ENCODE peak calls at places on chromosomes 5 and 9, in six cellular contexts. One of them, this sample, is unnamed.

GRCh38 chr5:150097152-150097551 is 10.8 kb upstream of the CSF1R start:
- DNase-seq in activated T-helper 9 cell treated with anti-CD3 and anti-CD28 coated beads, Interleukin-2, amount 50 U/mL, for 16 hours: no peak
- DNase-seq in mesendoderm: no peak
- DNase-seq in NCI-H187: no peak
- DNase-seq in nucleus accumbens: no peak
- DNase-seq in GM04503: no peak
- DNase-seq in this sample: no peak

GRCh38 chr5:140338918-140339317 is 7.5 kb downstream of the HBEGF start:
- DNase-seq in activated T-helper 9 cell treated with anti-CD3 and anti-CD28 coated beads, Interleukin-2, amount 50 U/mL, for 16 hours: no peak
- DNase-seq in mesendoderm: no peak
- DNase-seq in NCI-H187: no peak
- DNase-seq in nucleus accumbens: no peak
- DNase-seq in GM04503: no peak
- DNase-seq in this sample: no peak

GRCh38 chr9:85478847-85479246 is 262.9 kb downstream of the AGTPBP1 start:
- DNase-seq in activated T-helper 9 cell treated with anti-CD3 and anti-CD28 coated beads, Interleukin-2, amount 50 U/mL, for 16 hours: no peak
- DNase-seq in mesendoderm: no peak
- DNase-seq in NCI-H187: no peak
- DNase-seq in nucleus accumbens: no peak
- DNase-seq in GM04503: no peak
- DNase-seq in this sample: no peak

GRCh38 chr9:137721899-137722298 is 103.1 kb downstream of the EHMT1 start:
- DNase-seq in activated T-helper 9 cell treated with anti-CD3 and anti-CD28 coated beads, Interleukin-2, amount 50 U/mL, for 16 hours: no peak
- DNase-seq in mesendoderm: no peak
- DNase-seq in NCI-H187: no peak
- DNase-seq in nucleus accumbens: no peak
- DNase-seq in GM04503: no peak
- DNase-seq in this sample: no peak

GRCh38 chr5:36607838-36608783 is 1.7 kb downstream of the SLC1A3 start:
- DNase-seq in activated T-helper 9 cell treated with anti-CD3 and anti-CD28 coated beads, Interleukin-2, amount 50 U/mL, for 16 hours: no peak
- DNase-seq in mesendoderm: no peak
- DNase-seq in NCI-H187: no peak
- DNase-seq in nucleus accumbens: no peak
- DNase-seq in GM04503: peak
- DNase-seq in this sample: no peak

GRCh38 chr5:10448754-10449345 is 7.2 kb downstream of the ROPN1L start:
- DNase-seq in activated T-helper 9 cell treated with anti-CD3 and anti-CD28 coated beads, Interleukin-2, amount 50 U/mL, for 16 hours: no peak
- DNase-seq in mesendoderm: no peak
- DNase-seq in NCI-H187: no peak
- DNase-seq in nucleus accumbens: no peak
- DNase-seq in GM04503: no peak
- DNase-seq in this sample: no peak

GRCh38 chr5:168121138-168121494 is 170.3 kb upstream of the WWC1 start:
- DNase-seq in activated T-helper 9 cell treated with anti-CD3 and anti-CD28 coated beads, Interleukin-2, amount 50 U/mL, for 16 hours: no peak
- DNase-seq in mesendoderm: no peak
- DNase-seq in NCI-H187: no peak
- DNase-seq in nucleus accumbens: no peak
- DNase-seq in GM04503: no peak
- DNase-seq in this sample: no peak

GRCh38 chr9:20314981-20315380 is 307.3 kb downstream of the MLLT3 start:
- DNase-seq in activated T-helper 9 cell treated with anti-CD3 and anti-CD28 coated beads, Interleukin-2, amount 50 U/mL, for 16 hours: no peak
- DNase-seq in mesendoderm: no peak
- DNase-seq in NCI-H187: no peak
- DNase-seq in nucleus accumbens: no peak
- DNase-seq in GM04503: no peak
- DNase-seq in this sample: no peak

GRCh38 chr5:82244854-82245635 is 33.1 kb downstream of the RPS23 start:
- DNase-seq in activated T-helper 9 cell treated with anti-CD3 and anti-CD28 coated beads, Interleukin-2, amount 50 U/mL, for 16 hours: no peak
- DNase-seq in mesendoderm: no peak
- DNase-seq in NCI-H187: no peak
- DNase-seq in nucleus accumbens: no peak
- DNase-seq in GM04503: no peak
- DNase-seq in this sample: no peak

GRCh38 chr5:35026280-35026840 is 21.4 kb downstream of the AGXT2 start:
- DNase-seq in activated T-helper 9 cell treated with anti-CD3 and anti-CD28 coated beads, Interleukin-2, amount 50 U/mL, for 16 hours: no peak
- DNase-seq in mesendoderm: no peak
- DNase-seq in NCI-H187: no peak
- DNase-seq in nucleus accumbens: no peak
- DNase-seq in GM04503: no peak
- DNase-seq in this sample: no peak

GRCh38 chr5:131795879-131796792 is 681 bp downstream of the FNIP1 start:
- DNase-seq in activated T-helper 9 cell treated with anti-CD3 and anti-CD28 coated beads, Interleukin-2, amount 50 U/mL, for 16 hours: peak
- DNase-seq in mesendoderm: peak
- DNase-seq in NCI-H187: no peak
- DNase-seq in nucleus accumbens: peak
- DNase-seq in GM04503: peak
- DNase-seq in this sample: no peak

GRCh38 chr9:81826541-81826906 is 101.7 kb upstream of the SPATA31D4 start:
- DNase-seq in activated T-helper 9 cell treated with anti-CD3 and anti-CD28 coated beads, Interleukin-2, amount 50 U/mL, for 16 hours: no peak
- DNase-seq in mesendoderm: no peak
- DNase-seq in NCI-H187: no peak
- DNase-seq in nucleus accumbens: peak
- DNase-seq in GM04503: no peak
- DNase-seq in this sample: no peak

GRCh38 chr9:91589101-91589553 is 165.5 kb upstream of the NFIL3 start:
- DNase-seq in activated T-helper 9 cell treated with anti-CD3 and anti-CD28 coated beads, Interleukin-2, amount 50 U/mL, for 16 hours: no peak
- DNase-seq in mesendoderm: no peak
- DNase-seq in NCI-H187: no peak
- DNase-seq in nucleus accumbens: no peak
- DNase-seq in GM04503: no peak
- DNase-seq in this sample: no peak

GRCh38 chr9:14806941-14807340 is 84.4 kb upstream of the CER1 start:
- DNase-seq in activated T-helper 9 cell treated with anti-CD3 and anti-CD28 coated beads, Interleukin-2, amount 50 U/mL, for 16 hours: no peak
- DNase-seq in mesendoderm: no peak
- DNase-seq in NCI-H187: no peak
- DNase-seq in nucleus accumbens: no peak
- DNase-seq in GM04503: no peak
- DNase-seq in this sample: no peak

GRCh38 chr5:72205431-72206009 is 98.2 kb downstream of the MAP1B start:
- DNase-seq in activated T-helper 9 cell treated with anti-CD3 and anti-CD28 coated beads, Interleukin-2, amount 50 U/mL, for 16 hours: no peak
- DNase-seq in mesendoderm: no peak
- DNase-seq in NCI-H187: no peak
- DNase-seq in nucleus accumbens: no peak
- DNase-seq in GM04503: no peak
- DNase-seq in this sample: no peak

GRCh38 chr5:157431544-157432200 is 28.3 kb upstream of the NIPAL4 start:
- DNase-seq in activated T-helper 9 cell treated with anti-CD3 and anti-CD28 coated beads, Interleukin-2, amount 50 U/mL, for 16 hours: no peak
- DNase-seq in mesendoderm: peak
- DNase-seq in NCI-H187: no peak
- DNase-seq in nucleus accumbens: peak
- DNase-seq in GM04503: peak
- DNase-seq in this sample: no peak

GRCh38 chr5:171450423-171451246 is 31.2 kb downstream of the FGF18 start:
- DNase-seq in activated T-helper 9 cell treated with anti-CD3 and anti-CD28 coated beads, Interleukin-2, amount 50 U/mL, for 16 hours: no peak
- DNase-seq in mesendoderm: peak
- DNase-seq in NCI-H187: no peak
- DNase-seq in nucleus accumbens: no peak
- DNase-seq in GM04503: peak
- DNase-seq in this sample: no peak

GRCh38 chr9:17402309-17402708 is 176.6 kb upstream of the SH3GL2 start:
- DNase-seq in activated T-helper 9 cell treated with anti-CD3 and anti-CD28 coated beads, Interleukin-2, amount 50 U/mL, for 16 hours: no peak
- DNase-seq in mesendoderm: peak
- DNase-seq in NCI-H187: no peak
- DNase-seq in nucleus accumbens: no peak
- DNase-seq in GM04503: peak
- DNase-seq in this sample: no peak

GRCh38 chr9:13116292-13116691 is 163.2 kb downstream of the MPDZ start:
- DNase-seq in activated T-helper 9 cell treated with anti-CD3 and anti-CD28 coated beads, Interleukin-2, amount 50 U/mL, for 16 hours: no peak
- DNase-seq in mesendoderm: no peak
- DNase-seq in NCI-H187: no peak
- DNase-seq in nucleus accumbens: no peak
- DNase-seq in GM04503: no peak
- DNase-seq in this sample: no peak

GRCh38 chr5:5481633-5482032 is 59.2 kb downstream of the ICE1 start:
- DNase-seq in activated T-helper 9 cell treated with anti-CD3 and anti-CD28 coated beads, Interleukin-2, amount 50 U/mL, for 16 hours: no peak
- DNase-seq in mesendoderm: no peak
- DNase-seq in NCI-H187: no peak
- DNase-seq in nucleus accumbens: no peak
- DNase-seq in GM04503: no peak
- DNase-seq in this sample: no peak

GRCh38 chr5:178413992-178414391 is 176.2 kb downstream of the COL23A1 start:
- DNase-seq in activated T-helper 9 cell treated with anti-CD3 and anti-CD28 coated beads, Interleukin-2, amount 50 U/mL, for 16 hours: no peak
- DNase-seq in mesendoderm: peak
- DNase-seq in NCI-H187: no peak
- DNase-seq in nucleus accumbens: no peak
- DNase-seq in GM04503: no peak
- DNase-seq in this sample: no peak

GRCh38 chr5:179346401-179346800 is 1.1 kb upstream of the ADAMTS2 start:
- DNase-seq in activated T-helper 9 cell treated with anti-CD3 and anti-CD28 coated beads, Interleukin-2, amount 50 U/mL, for 16 hours: no peak
- DNase-seq in mesendoderm: no peak
- DNase-seq in NCI-H187: no peak
- DNase-seq in nucleus accumbens: no peak
- DNase-seq in GM04503: no peak
- DNase-seq in this sample: no peak

GRCh38 chr9:77176686-77177142 is 620 bp upstream of the VPS13A start:
- DNase-seq in activated T-helper 9 cell treated with anti-CD3 and anti-CD28 coated beads, Interleukin-2, amount 50 U/mL, for 16 hours: no peak
- DNase-seq in mesendoderm: no peak
- DNase-seq in NCI-H187: no peak
- DNase-seq in nucleus accumbens: no peak
- DNase-seq in GM04503: no peak
- DNase-seq in this sample: no peak

GRCh38 chr5:93874080-93874479 is 132.7 kb upstream of the POU5F2 start:
- DNase-seq in activated T-helper 9 cell treated with anti-CD3 and anti-CD28 coated beads, Interleukin-2, amount 50 U/mL, for 16 hours: no peak
- DNase-seq in mesendoderm: peak
- DNase-seq in NCI-H187: no peak
- DNase-seq in nucleus accumbens: no peak
- DNase-seq in GM04503: no peak
- DNase-seq in this sample: no peak

GRCh38 chr5:158485604-158486081 is 614.1 kb downstream of the EBF1 start:
- DNase-seq in activated T-helper 9 cell treated with anti-CD3 and anti-CD28 coated beads, Interleukin-2, amount 50 U/mL, for 16 hours: no peak
- DNase-seq in mesendoderm: peak
- DNase-seq in NCI-H187: no peak
- DNase-seq in nucleus accumbens: no peak
- DNase-seq in GM04503: peak
- DNase-seq in this sample: no peak

GRCh38 chr9:68979538-68980314 is 34.2 kb downstream of the PRKACG start:
- DNase-seq in activated T-helper 9 cell treated with anti-CD3 and anti-CD28 coated beads, Interleukin-2, amount 50 U/mL, for 16 hours: no peak
- DNase-seq in mesendoderm: peak
- DNase-seq in NCI-H187: no peak
- DNase-seq in nucleus accumbens: no peak
- DNase-seq in GM04503: no peak
- DNase-seq in this sample: no peak

GRCh38 chr5:155591273-155591672 is 577.7 kb downstream of the KIF4B start:
- DNase-seq in activated T-helper 9 cell treated with anti-CD3 and anti-CD28 coated beads, Interleukin-2, amount 50 U/mL, for 16 hours: no peak
- DNase-seq in mesendoderm: no peak
- DNase-seq in NCI-H187: no peak
- DNase-seq in nucleus accumbens: no peak
- DNase-seq in GM04503: no peak
- DNase-seq in this sample: no peak

GRCh38 chr9:86357091-86357866 is 3.1 kb upstream of the TUT7 start:
- DNase-seq in activated T-helper 9 cell treated with anti-CD3 and anti-CD28 coated beads, Interleukin-2, amount 50 U/mL, for 16 hours: no peak
- DNase-seq in mesendoderm: no peak
- DNase-seq in NCI-H187: no peak
- DNase-seq in nucleus accumbens: no peak
- DNase-seq in GM04503: no peak
- DNase-seq in this sample: no peak

GRCh38 chr9:113221003-113221799 is at the start of the genes FKBP15 and SLC31A1:
- DNase-seq in activated T-helper 9 cell treated with anti-CD3 and anti-CD28 coated beads, Interleukin-2, amount 50 U/mL, for 16 hours: peak
- DNase-seq in mesendoderm: peak
- DNase-seq in NCI-H187: peak
- DNase-seq in nucleus accumbens: peak
- DNase-seq in GM04503: peak
- DNase-seq in this sample: peak

GRCh38 chr5:143177263-143177994 is 226.1 kb downstream of the NR3C1 start:
- DNase-seq in activated T-helper 9 cell treated with anti-CD3 and anti-CD28 coated beads, Interleukin-2, amount 50 U/mL, for 16 hours: no peak
- DNase-seq in mesendoderm: no peak
- DNase-seq in NCI-H187: peak
- DNase-seq in nucleus accumbens: no peak
- DNase-seq in GM04503: peak
- DNase-seq in this sample: peak

GRCh38 chr9:93072383-93072795 is 13.9 kb downstream of the SUSD3 start:
- DNase-seq in activated T-helper 9 cell treated with anti-CD3 and anti-CD28 coated beads, Interleukin-2, amount 50 U/mL, for 16 hours: no peak
- DNase-seq in mesendoderm: no peak
- DNase-seq in NCI-H187: no peak
- DNase-seq in nucleus accumbens: no peak
- DNase-seq in GM04503: no peak
- DNase-seq in this sample: no peak

GRCh38 chr5:172638209-172638768 is 2.8 kb upstream of the NEURL1B start:
- DNase-seq in activated T-helper 9 cell treated with anti-CD3 and anti-CD28 coated beads, Interleukin-2, amount 50 U/mL, for 16 hours: no peak
- DNase-seq in mesendoderm: no peak
- DNase-seq in NCI-H187: no peak
- DNase-seq in nucleus accumbens: no peak
- DNase-seq in GM04503: no peak
- DNase-seq in this sample: no peak

GRCh38 chr5:40486437-40487270 is 193.1 kb upstream of the PTGER4 start:
- DNase-seq in activated T-helper 9 cell treated with anti-CD3 and anti-CD28 coated beads, Interleukin-2, amount 50 U/mL, for 16 hours: peak
- DNase-seq in mesendoderm: no peak
- DNase-seq in NCI-H187: no peak
- DNase-seq in nucleus accumbens: peak
- DNase-seq in GM04503: no peak
- DNase-seq in this sample: no peak

GRCh38 chr9:95370064-95370463 is 52.6 kb upstream of the FANCC start:
- DNase-seq in activated T-helper 9 cell treated with anti-CD3 and anti-CD28 coated beads, Interleukin-2, amount 50 U/mL, for 16 hours: no peak
- DNase-seq in mesendoderm: no peak
- DNase-seq in NCI-H187: no peak
- DNase-seq in nucleus accumbens: no peak
- DNase-seq in GM04503: peak
- DNase-seq in this sample: no peak

GRCh38 chr9:93193373-93193725 is 9.4 kb downstream of the WNK2 start:
- DNase-seq in activated T-helper 9 cell treated with anti-CD3 and anti-CD28 coated beads, Interleukin-2, amount 50 U/mL, for 16 hours: no peak
- DNase-seq in mesendoderm: no peak
- DNase-seq in NCI-H187: no peak
- DNase-seq in nucleus accumbens: no peak
- DNase-seq in GM04503: no peak
- DNase-seq in this sample: peak

GRCh38 chr5:100777680-100778281 is 125.3 kb downstream of the ST8SIA4 start:
- DNase-seq in activated T-helper 9 cell treated with anti-CD3 and anti-CD28 coated beads, Interleukin-2, amount 50 U/mL, for 16 hours: no peak
- DNase-seq in mesendoderm: peak
- DNase-seq in NCI-H187: no peak
- DNase-seq in nucleus accumbens: no peak
- DNase-seq in GM04503: peak
- DNase-seq in this sample: no peak

GRCh38 chr5:149549461-149550266 is 1.6 kb downstream of the CSNK1A1 start:
- DNase-seq in activated T-helper 9 cell treated with anti-CD3 and anti-CD28 coated beads, Interleukin-2, amount 50 U/mL, for 16 hours: peak
- DNase-seq in mesendoderm: peak
- DNase-seq in NCI-H187: peak
- DNase-seq in nucleus accumbens: peak
- DNase-seq in GM04503: no peak
- DNase-seq in this sample: no peak

GRCh38 chr5:57716661-57717060 is 234.1 kb upstream of the ACTBL2 start:
- DNase-seq in activated T-helper 9 cell treated with anti-CD3 and anti-CD28 coated beads, Interleukin-2, amount 50 U/mL, for 16 hours: no peak
- DNase-seq in mesendoderm: no peak
- DNase-seq in NCI-H187: no peak
- DNase-seq in nucleus accumbens: no peak
- DNase-seq in GM04503: no peak
- DNase-seq in this sample: no peak

This sample was measured in NCI-H2107.